ENCODE peak calls at places on chromosomes 4 and X, in five cellular contexts. R is H4; Q is GM03348; V is stimulated activated CD4-positive, alpha-beta T cell treated with anti-CD3 and anti-CD28 coated beads, Interleukin-4, amount 100 ng/mL, for 4 hours; U is cardiac muscle cell. I is an unnamed sample.

GRCh38 chr4:34633216-34633615 is 1611.1 kb downstream of the ARAP2 start:
- DNase-seq in R (no peak), Q (no peak), V (no peak), U (no peak), I (no peak)

GRCh38 chr4:97367878-97368277 is 775.4 kb downstream of the STPG2 start:
- DNase-seq in R (peak), Q (no peak), V (no peak), U (no peak), I (no peak)

GRCh38 chr4:173490817-173491518 is 39.1 kb downstream of the HAND2 start:
- DNase-seq in R (peak), Q (peak), V (no peak), U (no peak), I (no peak)

GRCh38 chr4:25767877-25768475 is 94.8 kb downstream of the SEL1L3 start:
- DNase-seq in R (peak), Q (peak), V (no peak), U (peak), I (no peak)

GRCh38 chr4:26028793-26029511 is 114.9 kb downstream of the SMIM20 start:
- DNase-seq in R (no peak), Q (peak), V (peak), U (peak), I (peak)

GRCh38 chr4:150389896-150390530 is 191.9 kb upstream of the MAB21L2 start:
- DNase-seq in R (no peak), Q (no peak), V (no peak), U (no peak), I (no peak)

GRCh38 chrX:45363596-45363995 is 162.9 kb upstream of the DIPK2B start:
- DNase-seq in R (no peak), Q (no peak), V (no peak), U (no peak), I (no peak)

GRCh38 chr4:174928575-174929253 is 10.6 kb downstream of the ADAM29 start:
- DNase-seq in R (no peak), Q (no peak), V (no peak), U (no peak), I (no peak)

GRCh38 chr4:54005475-54005874 is 58.9 kb downstream of the CHIC2 start:
- DNase-seq in R (no peak), Q (peak), V (no peak), U (no peak), I (no peak)

GRCh38 chrX:110153900-110154299 is 151.0 kb downstream of the TMEM164 start:
- DNase-seq in R (no peak), Q (no peak), V (no peak), U (no peak), I (no peak)

GRCh38 chr4:42048394-42048793 is 58.1 kb downstream of the SLC30A9 start:
- DNase-seq in R (peak), Q (peak), V (no peak), U (no peak), I (no peak)

GRCh38 chrX:37809970-37810369 is 30.1 kb downstream of the CYBB start:
- DNase-seq in R (no peak), Q (no peak), V (no peak), U (no peak), I (no peak)

GRCh38 chr4:96638132-96638531 is 798.2 kb downstream of the PDHA2 start:
- DNase-seq in R (no peak), Q (no peak), V (no peak), U (no peak), I (no peak)

GRCh38 chr4:169985881-169986280 is 40.3 kb downstream of the MFAP3L start:
- DNase-seq in R (no peak), Q (no peak), V (no peak), U (no peak), I (no peak)

GRCh38 chr4:170057851-170058250 is 31.7 kb upstream of the MFAP3L start:
- DNase-seq in R (no peak), Q (no peak), V (no peak), U (peak), I (no peak)

GRCh38 chr4:104491826-104492771 is 2.6 kb downstream of the CXXC4 start:
- DNase-seq in R (peak), Q (peak), V (no peak), U (peak), I (peak)

GRCh38 chr4:10965196-10965595 is 280.6 kb upstream of the CLNK start:
- DNase-seq in R (no peak), Q (no peak), V (no peak), U (no peak), I (no peak)

GRCh38 chr4:109574443-109574850 is 14.4 kb downstream of the MCUB start:
- DNase-seq in R (no peak), Q (no peak), V (no peak), U (no peak), I (no peak)

GRCh38 chrX:133215747-133216146 is 2.4 kb downstream of the TFDP3 start:
- DNase-seq in R (peak), Q (peak), V (no peak), U (peak), I (no peak)

GRCh38 chrX:147917700-147918694 is 6.3 kb downstream of the FMR1 start:
- DNase-seq in R (no peak), Q (no peak), V (peak), U (no peak), I (no peak)

GRCh38 chr4:8329560-8329858 is 60.0 kb downstream of the HTRA3 start:
- DNase-seq in R (no peak), Q (no peak), V (no peak), U (no peak), I (peak)

GRCh38 chrX:55702611-55703010 is 14.9 kb upstream of the RRAGB start:
- DNase-seq in R (no peak), Q (no peak), V (no peak), U (no peak), I (no peak)

GRCh38 chr4:171101845-171102244 is 711.4 kb upstream of the GALNTL6 start:
- DNase-seq in R (peak), Q (no peak), V (no peak), U (no peak), I (no peak)

GRCh38 chr4:102352774-102353173 is 7.5 kb upstream of the SLC39A8 start:
- DNase-seq in R (no peak), Q (no peak), V (no peak), U (no peak), I (no peak)

GRCh38 chr4:118327554-118328241 is 25.1 kb downstream of the PRSS12 start:
- DNase-seq in R (no peak), Q (peak), V (no peak), U (no peak), I (no peak)

GRCh38 chr4:125198916-125199315 is 115.8 kb upstream of the FAT4 start:
- DNase-seq in R (peak), Q (no peak), V (no peak), U (no peak), I (no peak)

GRCh38 chr4:100806988-100807387 is 289.2 kb upstream of the EMCN start:
- DNase-seq in R (no peak), Q (no peak), V (no peak), U (no peak), I (no peak)

GRCh38 chr4:172826866-172827265 is 341.7 kb upstream of the GALNT7 start:
- DNase-seq in R (no peak), Q (no peak), V (no peak), U (no peak), I (no peak)

GRCh38 chr4:184503869-184504300 is 29.5 kb upstream of the IRF2 start:
- DNase-seq in R (no peak), Q (peak), V (no peak), U (no peak), I (peak)

GRCh38 chrX:97311066-97311778 is 427.5 kb downstream of the RPA4 start:
- DNase-seq in R (no peak), Q (no peak), V (no peak), U (no peak), I (no peak)

GRCh38 chrX:51002160-51002632 is 91.7 kb downstream of the BMP15 start:
- DNase-seq in R (no peak), Q (no peak), V (no peak), U (no peak), I (no peak)